ENCODE peak calls at places on chromosomes 6 and 20, in seven cellular contexts. C is A549, G is IMR-90, I is fibroblast of pulmonary artery, V is bronchial epithelial cell, F is lower lobe of right lung, P is cardiac fibroblast. E is an unnamed sample.

GRCh38 chr6:154229796-154230195 is 126.8 kb downstream of the IPCEF1 start:
- DNase-seq in C (no peak), G (no peak), I (no peak), V (no peak), F (no peak), P (no peak), E (no peak)

GRCh38 chr6:139962663-139963314 is 588.3 kb upstream of the CITED2 start:
- DNase-seq in C (no peak), G (no peak), I (no peak), V (no peak), F (no peak), P (no peak), E (no peak)

GRCh38 chr20:34955232-34956040 is at the start of the genes GSS and MYH7B:
- DNase-seq in C (peak), G (peak), I (peak), V (peak), F (peak), P (peak), E (peak)

GRCh38 chr6:24642061-24642460 is 3.9 kb downstream of the KIAA0319 start:
- DNase-seq in C (no peak), G (no peak), I (no peak), V (no peak), F (no peak), P (no peak), E (no peak)

GRCh38 chr20:50286609-50287008 is 96.0 kb downstream of the CEBPB start:
- DNase-seq in C (peak), G (peak), I (peak), V (peak), F (no peak), P (peak), E (peak)

GRCh38 chr6:105593805-105594231 is 190.9 kb upstream of the PREP start:
- DNase-seq in C (no peak), G (peak), I (peak), V (no peak), F (no peak), P (peak), E (peak)

GRCh38 chr6:136468711-136469110 is 81.5 kb downstream of the MAP7 start:
- DNase-seq in C (no peak), G (no peak), I (no peak), V (no peak), F (no peak), P (no peak), E (no peak)

GRCh38 chr6:137261393-137262154 is 42.4 kb upstream of the IFNGR1 start:
- DNase-seq in C (peak), G (peak), I (peak), V (peak), F (no peak), P (peak), E (peak)

GRCh38 chr6:95948324-95948723 is 67.5 kb upstream of the FUT9 start:
- DNase-seq in C (no peak), G (no peak), I (no peak), V (no peak), F (no peak), P (no peak), E (no peak)

GRCh38 chr6:131317516-131317915 is 182.2 kb downstream of the AKAP7 start:
- DNase-seq in C (no peak), G (peak), I (peak), V (no peak), F (no peak), P (peak), E (no peak)

GRCh38 chr6:136873733-136874132 is 48.4 kb upstream of the SLC35D3 start:
- DNase-seq in C (peak), G (no peak), I (peak), V (no peak), F (no peak), P (peak), E (peak)

GRCh38 chr6:117265425-117266266 is at the start of gene VGLL2:
- DNase-seq in C (no peak), G (peak), I (peak), V (no peak), F (peak), P (peak), E (peak)

GRCh38 chr20:31890646-31891045 is 20.2 kb downstream of the TTLL9 start:
- DNase-seq in C (no peak), G (no peak), I (no peak), V (no peak), F (no peak), P (no peak), E (no peak)

GRCh38 chr20:48759631-48760245 is 68.1 kb downstream of the PREX1 start:
- DNase-seq in C (no peak), G (no peak), I (no peak), V (no peak), F (no peak), P (no peak), E (no peak)

GRCh38 chr6:88848870-88849269 is 114.5 kb downstream of the RNGTT start:
- DNase-seq in C (no peak), G (no peak), I (no peak), V (no peak), F (no peak), P (no peak), E (no peak)

GRCh38 chr6:134049586-134049985 is 2.8 kb downstream of the SLC2A12 start:
- DNase-seq in C (no peak), G (no peak), I (no peak), V (no peak), F (no peak), P (no peak), E (no peak)

GRCh38 chr20:37686762-37687477 is 6.9 kb upstream of the CTNNBL1 start:
- DNase-seq in C (no peak), G (peak), I (no peak), V (peak), F (no peak), P (no peak), E (peak)

GRCh38 chr20:16260911-16261310 is 312.3 kb downstream of the KIF16B start:
- DNase-seq in C (no peak), G (no peak), I (no peak), V (no peak), F (no peak), P (no peak), E (peak)

DNA sequence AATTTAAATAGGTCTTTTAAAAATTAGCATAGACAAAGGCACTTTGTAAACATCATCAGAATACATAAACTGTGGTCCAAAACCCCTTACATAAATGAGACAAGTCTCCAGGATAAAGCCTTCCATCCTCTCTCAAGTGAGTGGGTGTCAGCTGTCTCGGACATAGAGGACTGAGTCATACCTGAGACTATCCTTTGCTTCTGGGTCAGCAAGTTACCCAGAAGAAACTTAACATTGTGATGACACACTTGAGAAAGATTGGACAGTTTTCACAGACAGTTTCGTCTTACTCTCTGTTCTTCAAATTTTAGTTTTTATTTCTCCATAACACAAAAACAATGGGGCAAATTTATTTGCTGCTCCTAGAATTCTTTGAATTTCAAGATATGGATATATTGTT is 838.0 kb downstream of the DHX35 start:
- DNase-seq in C (peak), G (peak), I (peak), V (peak), F (no peak), P (peak), E (peak)
- TF ChIP-seq CTCF in C (no peak), G (no peak), I (no peak), V (no peak), F (no peak), P (no peak), E (no peak)

DNA sequence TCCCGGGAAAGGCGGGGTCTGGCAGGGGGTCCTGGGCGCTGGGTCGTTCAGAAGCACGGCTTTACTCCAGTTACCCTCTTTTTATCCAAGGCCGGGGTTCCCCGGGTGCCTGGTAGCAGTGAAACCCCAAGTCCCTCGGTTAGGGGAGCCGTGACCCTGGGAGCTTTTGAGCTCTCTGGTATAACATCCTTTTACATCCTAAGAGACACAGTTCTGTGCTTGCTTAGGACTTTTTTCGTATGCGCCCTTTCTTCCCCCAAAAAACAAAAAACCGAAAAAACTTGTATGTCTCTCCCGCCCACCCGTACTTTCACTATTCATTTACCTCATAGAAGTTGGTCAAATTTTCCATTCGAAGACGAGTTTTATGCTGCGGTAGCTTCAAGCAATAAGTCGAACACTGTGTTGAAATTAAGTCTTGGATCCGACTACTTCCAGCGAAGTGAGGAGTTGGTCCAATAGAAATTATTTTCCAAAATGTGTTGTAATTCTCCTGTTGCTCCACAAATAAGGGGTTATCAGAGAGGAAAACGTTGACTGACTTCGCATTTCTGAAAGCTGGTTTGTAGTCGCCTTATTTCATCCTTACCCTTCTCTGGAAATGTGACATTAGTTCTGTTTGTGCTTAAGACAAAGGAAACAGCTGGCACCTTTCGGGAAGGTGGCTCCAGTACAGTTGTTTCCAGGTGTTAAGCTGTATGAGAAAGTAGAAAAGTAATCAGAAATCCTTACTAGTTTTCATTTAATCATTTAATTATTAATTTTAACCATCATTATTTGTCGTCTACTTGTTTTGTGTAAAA is 842 bp upstream of the MAN1A1 start:
- DNase-seq in C (peak), G (peak), I (peak), V (peak), F (no peak), P (peak), E (peak)
- TF ChIP-seq CTCF in C (no peak), G (no peak), I (no peak), V (no peak), F (no peak), P (no peak), E (no peak)

GRCh38 chr6:169326067-169326799 is 72.6 kb upstream of the THBS2 start:
- DNase-seq in C (peak), G (peak), I (peak), V (peak), F (no peak), P (peak), E (peak)
- TF ChIP-seq CTCF in C (peak), G (peak), I (peak), V (peak), F (no peak), P (peak), E (peak)

GRCh38 chr6:87074051-87074711 is 20.7 kb downstream of the CGA start:
- DNase-seq in C (no peak), G (no peak), I (no peak), V (no peak), F (no peak), P (no peak), E (no peak)
- TF ChIP-seq CTCF in C (no peak), G (no peak), I (no peak), V (no peak), F (no peak), P (no peak), E (no peak)

GRCh38 chr6:126308367-126308766 is 31.5 kb upstream of the CENPW start:
- DNase-seq in C (no peak), G (no peak), I (no peak), V (no peak), F (no peak), P (no peak), E (no peak)

GRCh38 chr6:126307859-126308258 is 32.1 kb upstream of the CENPW start:
- DNase-seq in C (peak), G (peak), I (peak), V (peak), F (peak), P (peak), E (peak)

DNA sequence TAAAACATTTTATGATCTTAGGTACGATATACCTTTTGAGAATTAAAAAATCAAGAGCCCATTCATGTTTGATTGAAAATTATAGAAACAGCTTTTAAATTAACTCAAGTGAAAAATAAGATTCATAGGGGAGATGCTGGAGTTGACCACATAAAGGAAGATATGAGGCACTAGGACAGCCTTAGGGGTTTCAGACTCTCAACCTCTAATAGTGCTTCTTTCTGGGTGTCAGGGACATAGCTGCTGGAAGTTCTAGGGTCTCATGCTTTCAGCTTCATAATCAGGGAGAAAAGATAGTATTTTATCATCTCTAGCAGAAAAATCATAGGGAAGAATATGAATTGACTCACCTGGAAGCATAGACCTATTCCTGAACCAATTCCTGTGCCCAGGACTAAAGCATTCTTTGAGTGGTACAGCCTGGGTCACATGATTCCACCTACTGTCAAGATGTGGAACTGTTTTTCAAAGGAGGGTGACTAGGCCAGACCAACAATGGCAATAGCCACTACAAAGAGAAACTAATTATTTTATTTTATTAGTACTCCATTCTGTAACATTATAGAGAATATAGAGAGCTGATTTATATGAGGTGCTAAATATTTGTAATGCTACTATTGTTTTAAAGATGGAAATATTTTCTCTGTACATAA is 27.8 kb upstream of the CENPW start:
- DNase-seq in C (peak), G (no peak), I (peak), V (peak), F (no peak), P (peak), E (no peak)
- TF ChIP-seq CTCF in C (no peak), G (no peak), I (peak), V (peak), F (no peak), P (peak), E (peak)

GRCh38 chr20:19886666-19887288 is 128.7 kb downstream of the RIN2 start:
- DNase-seq in C (peak), G (peak), I (peak), V (peak), F (no peak), P (peak), E (peak)
- TF ChIP-seq CTCF in C (peak), G (peak), I (no peak), V (peak), F (no peak), P (peak), E (peak)

DNA sequence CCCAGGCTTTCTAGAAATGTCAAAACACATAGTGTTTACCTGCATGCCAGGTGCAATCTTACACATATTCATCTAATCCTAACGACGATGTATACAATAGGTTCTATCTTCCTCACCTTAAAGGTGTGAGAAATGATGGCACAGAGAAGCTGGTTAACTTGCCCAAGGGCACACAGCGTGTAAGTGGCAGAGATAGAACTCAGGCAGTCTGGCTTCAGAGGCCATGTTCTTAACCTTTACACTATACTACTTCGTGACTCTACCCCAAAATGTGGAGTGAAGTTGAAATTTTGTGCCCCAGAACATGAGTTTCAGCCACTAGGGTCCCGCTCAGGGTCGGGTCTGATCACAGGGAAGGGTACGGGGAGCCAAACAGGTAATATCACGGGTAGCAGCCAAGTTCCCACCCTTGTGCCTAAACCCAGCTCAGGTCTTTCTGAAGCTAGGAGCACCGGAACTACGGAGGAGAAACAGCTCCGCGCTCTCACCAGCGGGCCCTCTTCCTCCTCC is 523 bp downstream of the VPS52 start:
- DNase-seq in C (no peak), G (no peak), I (peak), V (no peak), F (no peak), P (no peak), E (no peak)
- TF ChIP-seq CTCF in C (no peak), G (no peak), I (no peak), V (peak), F (no peak), P (no peak), E (no peak)

DNA sequence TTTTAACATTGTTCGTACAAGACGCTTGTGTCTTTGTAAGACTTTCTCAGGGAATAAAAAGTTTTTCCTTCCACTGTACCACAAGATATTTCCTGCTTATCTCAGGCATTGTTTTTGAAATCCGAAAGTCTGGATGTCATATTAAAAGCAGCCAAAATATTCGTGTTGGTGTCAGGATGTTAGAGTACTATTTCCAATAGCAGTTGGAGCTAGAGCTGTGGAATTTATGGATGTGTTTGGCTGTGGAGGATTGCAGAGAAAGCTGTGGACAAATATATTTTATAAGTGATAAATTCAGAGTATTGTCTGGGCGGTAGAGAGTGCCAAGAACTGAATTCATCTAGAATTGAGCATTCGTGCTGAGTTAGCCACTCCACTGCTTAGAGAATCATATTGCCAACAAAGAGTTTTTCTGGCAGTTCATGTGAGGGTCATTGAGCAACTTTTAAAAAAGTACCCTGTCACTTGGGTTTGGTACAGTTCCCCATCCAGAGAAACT is 57.7 kb downstream of the ZDHHC14 start:
- DNase-seq in C (no peak), G (peak), I (peak), V (no peak), F (no peak), P (peak), E (no peak)
- TF ChIP-seq CTCF in C (no peak), G (no peak), I (no peak), V (no peak), F (no peak), P (no peak), E (no peak)

GRCh38 chr6:148758492-148758891 is 11.7 kb downstream of the UST start:
- DNase-seq in C (no peak), G (no peak), I (no peak), V (no peak), F (no peak), P (peak), E (no peak)
- TF ChIP-seq CTCF in C (no peak), G (no peak), I (no peak), V (no peak), F (no peak), P (no peak), E (no peak)

DNA sequence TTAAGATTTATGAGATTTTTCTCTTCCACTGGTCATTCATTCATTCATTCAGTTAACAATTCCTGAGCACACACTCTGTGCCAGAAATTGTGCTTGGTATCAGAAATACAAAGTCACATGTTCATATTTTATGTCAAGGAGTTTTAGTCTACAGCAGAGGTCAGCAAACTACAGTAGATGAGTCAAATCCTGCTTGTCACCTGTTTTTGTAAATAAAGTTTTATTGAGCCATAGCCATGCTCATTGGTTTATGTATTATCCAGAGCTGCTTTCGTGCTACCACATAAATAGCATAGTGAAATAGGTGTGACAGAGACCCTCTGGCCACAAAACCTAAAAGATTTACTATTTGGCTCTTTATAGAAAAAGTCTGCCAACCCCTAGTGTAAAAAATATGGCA is 46.8 kb downstream of the THEMIS start:
- DNase-seq in C (peak), G (no peak), I (peak), V (peak), F (no peak), P (peak), E (no peak)
- TF ChIP-seq CTCF in C (peak), G (no peak), I (no peak), V (no peak), F (no peak), P (no peak), E (no peak)